ENCODE peak calls at places on chromosomes 5 and 9, in four cellular contexts. O is tibial artery, W is adrenal gland, Z is brain microvascular endothelial cell. V is an unnamed sample. For H3K36me3, the result is how much of the 10 kb centered on the place peaks cover.

GRCh38 chr5:147245381-147246055 is 10.7 kb downstream of the STK32A start:
- DNase-seq in Z (no peak), W (no peak), O (no peak), V (no peak)

GRCh38 chr5:111227805-111228204 is 3.6 kb downstream of the CAMK4 start:
- DNase-seq in Z (no peak), W (no peak), O (no peak), V (no peak)

GRCh38 chr5:7330141-7330712 is 65.7 kb upstream of the ADCY2 start:
- DNase-seq in O (no peak), W (no peak), Z (no peak), V (no peak)

GRCh38 chr9:110923601-110924000 is 114.7 kb downstream of the LPAR1 start:
- DNase-seq in Z (no peak), O (no peak), W (no peak), V (no peak)

GRCh38 chr9:96217358-96217755 is 84.6 kb downstream of the HSD17B3 start:
- DNase-seq in O (no peak), W (peak), Z (peak), V (no peak)

GRCh38 chr5:112921031-112921832 is 795 bp downstream of the REEP5 start:
- DNase-seq in Z (peak), W (peak), O (peak), V (peak)

GRCh38 chr5:134082264-134082992 is 32.1 kb upstream of the TCF7 start:
- DNase-seq in W (no peak), Z (no peak), O (no peak), V (no peak)

GRCh38 chr5:154466147-154466546 is 11.9 kb downstream of the HAND1 start:
- DNase-seq in Z (no peak), O (no peak), W (no peak), V (no peak)

GRCh38 chr5:155539958-155540595 is 526.5 kb downstream of the KIF4B start:
- DNase-seq in O (no peak), W (no peak), Z (no peak), V (no peak)

GRCh38 chr5:129962506-129962905 is 58.2 kb downstream of the CHSY3 start:
- DNase-seq in W (no peak), Z (no peak), O (no peak), V (no peak)

GRCh38 chr5:7857918-7858632 is 7.1 kb upstream of the CFAP90 start:
- DNase-seq in W (no peak), Z (no peak), O (no peak), V (no peak)

GRCh38 chr5:106154280-106154716 is 1516.4 kb downstream of the EFNA5 start:
- DNase-seq in O (no peak), W (no peak), Z (no peak), V (no peak)

GRCh38 chr5:167294861-167295685 is 996.4 kb upstream of the WWC1 start:
- DNase-seq in Z (peak), W (no peak), O (no peak), V (no peak)

GRCh38 chr9:36937951-36938350 is 96.1 kb downstream of the PAX5 start:
- DNase-seq in O (no peak), W (no peak), Z (no peak), V (no peak)

GRCh38 chr5:53917095-53917494 is 356.7 kb downstream of the NDUFS4 start:
- DNase-seq in Z (peak), W (no peak), O (no peak), V (no peak)

GRCh38 chr9:137374131-137374845 is 48.7 kb downstream of the EXD3 start:
- DNase-seq in O (no peak), Z (no peak), W (no peak), V (peak)

GRCh38 chr9:70398145-70398556 is 16.3 kb downstream of the KLF9 start:
- DNase-seq in O (no peak), W (no peak), Z (no peak), V (peak)

GRCh38 chr5:26669523-26669922 is 368.9 kb downstream of the CDH9 start:
- DNase-seq in Z (no peak), W (no peak), O (no peak), V (no peak)

GRCh38 chr9:117448066-117448465 is 33.2 kb upstream of the ASTN2 start:
- DNase-seq in O (no peak), W (no peak), Z (no peak), V (no peak)

GRCh38 chr5:38751103-38751502 is 94.7 kb upstream of the OSMR start:
- DNase-seq in W (no peak), Z (no peak), O (no peak), V (no peak)

GRCh38 chr5:94240064-94240463 is 378.3 kb downstream of the KIAA0825 start:
- DNase-seq in W (no peak), O (no peak), Z (no peak), V (no peak)

GRCh38 chr9:93086445-93087224 is 9.4 kb upstream of the CARD19 start:
- DNase-seq in W (peak), O (no peak), Z (no peak), V (peak)

GRCh38 chr5:14306415-14306814 is 163.3 kb downstream of the TRIO start:
- DNase-seq in W (no peak), Z (no peak), O (no peak), V (no peak)
- H3K36me3 ChIP-seq in W (under half), Z (half or more), O (under half), V (under half)

DNA sequence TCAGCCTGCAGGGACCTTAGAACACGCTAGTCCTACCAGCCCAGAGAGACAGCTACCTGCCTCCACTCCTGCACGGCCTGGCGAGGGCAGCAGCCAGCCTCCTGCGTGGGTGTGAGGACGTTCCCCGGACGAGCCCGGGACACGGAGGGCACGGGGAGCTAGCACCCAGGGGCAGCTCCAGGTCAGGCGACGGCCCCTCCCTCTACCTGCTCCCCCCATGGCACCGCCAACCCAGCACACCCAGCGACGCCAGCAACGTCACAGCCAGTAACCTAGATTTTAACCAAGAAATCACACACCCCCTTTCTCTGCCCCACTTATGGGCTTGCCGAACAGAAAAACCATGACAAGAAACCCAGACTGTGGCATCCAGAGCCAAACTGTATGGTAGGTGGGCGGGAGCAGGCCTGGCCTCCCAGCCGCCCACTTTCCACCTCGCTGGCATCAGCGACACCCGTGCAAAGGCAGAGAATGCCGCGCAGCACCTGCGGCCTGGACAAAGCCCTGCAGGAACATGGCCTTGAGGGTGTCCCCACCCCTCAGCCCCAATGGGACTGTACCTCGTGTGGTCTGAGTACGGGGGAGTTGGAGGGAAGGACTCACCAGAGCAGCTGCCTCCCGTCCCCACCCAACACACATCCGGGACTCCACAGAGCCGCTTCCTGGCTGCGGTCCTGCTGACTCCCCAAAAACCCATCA is 47.9 kb downstream of the NACC2 start:
- DNase-seq in Z (no peak), O (no peak), W (peak), V (no peak)
- H3K27ac ChIP-seq in Z (no peak), O (no peak), W (no peak), V (no peak)

DNA sequence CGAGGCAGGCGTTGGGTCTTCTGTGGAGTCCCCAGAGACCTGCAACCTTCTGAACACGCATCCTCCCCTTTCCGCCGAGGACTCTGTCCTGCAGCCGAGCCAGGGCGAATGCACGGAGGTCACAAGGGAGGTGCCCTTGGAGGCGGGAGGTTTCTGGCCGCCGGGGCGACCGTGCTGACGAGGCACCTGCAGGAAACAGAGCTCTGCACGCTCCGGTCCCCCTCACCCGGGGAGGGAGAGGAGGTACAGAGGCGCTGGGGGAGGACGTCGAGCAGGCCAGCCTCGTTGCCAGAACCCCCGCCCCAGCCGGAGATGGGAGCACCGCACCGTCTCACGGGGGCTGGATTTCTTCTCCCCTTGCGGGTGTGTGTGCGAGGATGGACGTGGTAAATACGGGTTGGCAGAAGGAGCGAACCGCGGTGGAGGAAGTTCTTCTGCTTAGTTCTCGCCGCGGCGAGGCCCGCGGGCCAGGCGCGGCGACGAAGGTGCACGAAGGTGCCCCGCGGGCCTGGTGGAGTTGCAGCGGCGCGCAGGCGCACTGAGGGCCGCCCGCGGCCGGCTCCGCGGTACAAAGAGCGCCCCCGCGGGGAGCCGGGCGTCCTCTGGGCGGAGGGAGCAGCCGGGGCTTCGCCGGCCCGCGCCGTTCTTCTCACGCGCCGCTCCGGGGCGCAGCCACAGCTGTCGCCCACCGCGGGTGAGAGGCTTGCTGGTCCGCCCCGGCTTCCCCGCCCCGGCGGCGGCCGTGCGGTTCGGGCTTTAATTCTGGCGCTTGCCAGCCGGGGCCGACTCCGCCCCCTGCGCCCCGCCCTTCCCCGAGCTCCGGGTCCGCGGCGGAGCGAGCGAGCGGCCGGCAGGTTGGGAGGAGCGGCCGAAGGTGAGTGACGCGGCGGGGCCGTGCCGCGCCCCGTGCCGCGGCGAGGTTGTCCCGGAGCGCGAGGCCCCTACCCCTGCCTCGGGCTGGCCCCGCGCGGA is 289.5 kb downstream of the DOCK8 start:
- DNase-seq in W (peak), Z (peak), O (peak), V (peak)
- TF ChIP-seq CTCF in W (peak), Z (peak), O (peak), V (peak)

GRCh38 chr5:139282195-139282557 is 11.4 kb upstream of the MATR3 start:
- DNase-seq in Z (no peak), W (no peak), O (no peak), V (no peak)

GRCh38 chr5:139287890-139288635 is 5.5 kb upstream of the MATR3 start:
- DNase-seq in O (no peak), Z (no peak), W (no peak), V (no peak)

GRCh38 chr5:139284295-139284694 is 9.2 kb upstream of the MATR3 start:
- DNase-seq in O (no peak), W (no peak), Z (no peak), V (no peak)

GRCh38 chr5:139283252-139284166 is 10.0 kb upstream of the MATR3 start:
- DNase-seq in W (no peak), O (no peak), Z (no peak), V (no peak)

DNA sequence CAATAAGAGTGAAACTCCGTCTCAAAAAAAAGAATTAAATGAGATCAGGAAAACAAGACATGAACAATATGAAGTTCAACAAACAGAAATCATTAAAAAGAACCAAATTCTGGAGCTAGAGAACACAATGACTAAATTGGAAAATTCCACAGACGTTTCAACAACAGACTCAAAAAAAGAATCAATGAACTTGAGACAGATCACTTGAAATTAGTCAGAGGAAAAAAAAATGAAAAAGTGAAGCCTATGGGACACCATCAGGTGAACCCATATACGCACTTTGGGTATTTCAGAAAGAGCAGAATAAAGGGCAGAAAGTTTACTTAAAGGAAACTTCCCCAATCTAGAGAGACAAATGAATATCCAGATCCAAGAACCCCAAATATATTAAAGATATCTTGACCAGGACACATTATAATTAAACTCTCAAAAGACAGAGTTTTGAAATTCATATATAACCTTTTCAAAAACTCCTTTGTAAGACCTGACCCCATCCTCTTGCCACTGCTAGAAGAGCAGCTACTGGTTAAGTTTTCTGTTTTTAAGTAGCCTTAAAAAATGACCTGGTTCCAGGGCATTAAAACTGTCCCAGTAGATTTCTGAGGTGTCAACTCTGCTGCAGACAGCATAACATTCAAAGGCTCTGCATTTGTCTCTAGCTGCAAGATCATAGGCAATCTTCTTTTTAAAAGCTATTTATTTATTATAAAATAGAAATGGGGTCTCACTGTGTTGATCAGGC is 7.7 kb upstream of the MATR3 start:
- DNase-seq in W (no peak), Z (no peak), O (no peak), V (no peak)
- H3K36me3 ChIP-seq in W (under half), Z (under half), O (under half), V (under half)